ENCODE peak calls at places on chromosome 9, in nine cellular contexts. S is heart left ventricle, K is body of pancreas, D is thyroid gland, G is stomach, Y is erythroblast, P is A549, F is GM12891, B is tibial nerve. E is an unnamed sample.

GRCh38 chr9:116243708-116244107 is 90.1 kb downstream of the PAPPA start:
- DNase-seq in F (no peak), Y (no peak), P (no peak), B (no peak), K (no peak), D (no peak), G (no peak), S (no peak), E (no peak)

GRCh38 chr9:22005700-22006605 is 3.2 kb downstream of the CDKN2B start:
- DNase-seq in Y (peak; percentile 39), K (no peak), P (no peak), D (no peak), S (peak; percentile 55), B (no peak), G (no peak), F (no peak), E (no peak)

GRCh38 chr9:132943677-132944293 is 631 bp downstream of the TSC1 start:
- DNase-seq in B (no peak), K (no peak), P (no peak), F (no peak), Y (peak; percentile 54), D (no peak), S (no peak), G (no peak), E (no peak)

GRCh38 chr9:114606597-114607207 is 4.4 kb upstream of the TMEM268 start:
- DNase-seq in K (peak; percentile 54), G (peak; percentile 64), D (peak; percentile 51), F (no peak), P (no peak), S (no peak), Y (peak; percentile 57), B (peak; percentile 23), E (no peak)

GRCh38 chr9:131394464-131395026 is 659 bp downstream of the PRRC2B start:
- DNase-seq in B (peak; percentile 35), S (peak; percentile 77), F (peak; percentile 39), Y (peak; percentile 74), D (peak; percentile 47), K (peak; percentile 48), P (no peak), G (peak; percentile 48), E (no peak)

GRCh38 chr9:135080286-135081263 is 6.9 kb upstream of the OLFM1 start:
- DNase-seq in D (no peak), S (no peak), B (no peak), F (no peak), P (no peak), G (no peak), K (no peak), Y (no peak), E (no peak)

GRCh38 chr9:69905291-69905690 is 84.7 kb downstream of the CFAP95 start:
- DNase-seq in K (no peak), G (no peak), F (no peak), S (no peak), B (no peak), Y (no peak), P (no peak), D (no peak), E (no peak)

GRCh38 chr9:91100878-91101450 is 260.8 kb downstream of the AUH start:
- DNase-seq in B (peak; percentile 65), K (peak; percentile 20), G (no peak), Y (no peak), P (no peak), F (no peak), S (no peak), D (peak; percentile 24), E (no peak)

GRCh38 chr9:70012569-70012968 is 31.1 kb upstream of the MAMDC2 start:
- DNase-seq in K (no peak), P (no peak), D (no peak), F (no peak), Y (no peak), G (no peak), B (no peak), S (no peak), E (no peak)

GRCh38 chr9:20658677-20659473 is 25.2 kb upstream of the FOCAD start:
- DNase-seq in F (no peak), K (no peak), B (no peak), P (peak; percentile 9), Y (no peak), S (no peak), D (no peak), G (no peak), E (no peak)

GRCh38 chr9:72554221-72554641 is 32.8 kb downstream of the TMC1 start:
- DNase-seq in S (no peak), F (no peak), Y (no peak), P (peak; percentile 18), B (peak; percentile 32), K (peak; percentile 35), D (no peak), G (no peak), E (no peak)

GRCh38 chr9:127050152-127050551 is 72.3 kb downstream of the ANGPTL2 start:
- DNase-seq in B (no peak), P (no peak), K (no peak), S (no peak), F (no peak), D (no peak), G (no peak), Y (no peak), E (no peak)

GRCh38 chr9:119283118-119283794 is 86.0 kb downstream of the BRINP1 start:
- DNase-seq in S (no peak), K (no peak), D (peak; percentile 49), G (no peak), F (no peak), B (no peak), P (no peak), Y (no peak), E (no peak)

GRCh38 chr9:123131993-123132392 is 98.5 kb downstream of the GPR21 start:
- DNase-seq in B (no peak), P (no peak), Y (no peak), F (no peak), K (no peak), D (no peak), S (no peak), G (no peak), E (no peak)

GRCh38 chr9:3912817-3913216 is 387.0 kb upstream of the RFX3 start:
- DNase-seq in K (no peak), D (no peak), G (no peak), S (no peak), F (no peak), P (no peak), Y (no peak), B (no peak), E (no peak)

GRCh38 chr9:33750307-33750838 is 45.0 kb upstream of the PRSS3 start:
- DNase-seq in S (no peak), F (no peak), B (no peak), G (peak; percentile 41), P (peak; percentile 53), K (no peak), Y (no peak), D (peak; percentile 35), E (no peak)

GRCh38 chr9:35771943-35772342 is 17.9 kb upstream of the MSMP start:
- DNase-seq in K (peak; percentile 54), D (no peak), F (no peak), S (no peak), B (no peak), G (no peak), P (no peak), Y (no peak), E (no peak)

DNA sequence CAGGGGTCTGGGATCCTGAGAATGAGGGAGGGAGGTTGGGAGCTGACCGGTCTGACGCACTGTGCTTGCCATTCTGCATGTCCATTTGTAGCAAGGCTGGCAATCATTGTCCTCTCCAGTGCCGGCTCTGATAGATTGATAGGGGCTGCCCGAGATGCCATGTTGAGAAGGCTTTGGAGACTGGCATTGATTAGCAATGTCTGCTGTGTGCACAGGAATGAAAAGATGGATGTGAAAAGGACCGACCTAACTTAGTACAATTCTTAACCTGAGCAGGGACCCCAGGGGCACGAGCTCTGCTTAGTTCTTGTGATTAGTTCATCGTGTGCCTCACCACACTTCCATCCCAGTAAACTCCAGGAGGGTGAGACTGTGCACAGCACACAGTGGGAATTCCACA is 17.0 kb downstream of the NEK6 start:
- DNase-seq in K (no peak), B (no peak), P (no peak), D (no peak), S (no peak), Y (no peak), G (no peak), F (no peak), E (no peak)
- TF ChIP-seq POLR2A in K (no peak), B (no peak), P (no peak), D (no peak), S (no peak), Y (no peak), G (no peak), F (no peak), E (no peak)

GRCh38 chr9:85741875-85742629 is at the start of gene AGTPBP1:
- DNase-seq in F (peak; percentile 79), D (peak; percentile 97), S (peak; percentile 99), B (peak; percentile 89), Y (peak; percentile 98), P (peak; percentile 64), G (peak; percentile 98), K (peak; percentile 97), E (peak; percentile 97)
- TF ChIP-seq POLR2A in F (no peak), D (no peak), S (peak; percentile 77), B (peak; percentile 72), Y (no peak), P (peak; percentile 24), G (no peak), K (peak; percentile 55), E (no peak)

GRCh38 chr9:36781532-36781931 is 208.8 kb downstream of the MELK start:
- DNase-seq in P (no peak), F (no peak), S (no peak), D (no peak), G (peak; percentile 28), K (no peak), Y (no peak), B (no peak), E (no peak)

GRCh38 chr9:36779582-36779981 is 206.9 kb downstream of the MELK start:
- DNase-seq in Y (no peak), F (no peak), K (no peak), G (no peak), S (no peak), D (no peak), P (no peak), B (no peak), E (no peak)

GRCh38 chr9:36780186-36780585 is 207.5 kb downstream of the MELK start:
- DNase-seq in S (no peak), K (no peak), F (no peak), G (no peak), Y (no peak), P (no peak), D (no peak), B (no peak), E (no peak)
- TF ChIP-seq POLR2A in S (no peak), K (no peak), F (no peak), G (no peak), Y (no peak), P (no peak), D (no peak), B (no peak), E (no peak)

DNA sequence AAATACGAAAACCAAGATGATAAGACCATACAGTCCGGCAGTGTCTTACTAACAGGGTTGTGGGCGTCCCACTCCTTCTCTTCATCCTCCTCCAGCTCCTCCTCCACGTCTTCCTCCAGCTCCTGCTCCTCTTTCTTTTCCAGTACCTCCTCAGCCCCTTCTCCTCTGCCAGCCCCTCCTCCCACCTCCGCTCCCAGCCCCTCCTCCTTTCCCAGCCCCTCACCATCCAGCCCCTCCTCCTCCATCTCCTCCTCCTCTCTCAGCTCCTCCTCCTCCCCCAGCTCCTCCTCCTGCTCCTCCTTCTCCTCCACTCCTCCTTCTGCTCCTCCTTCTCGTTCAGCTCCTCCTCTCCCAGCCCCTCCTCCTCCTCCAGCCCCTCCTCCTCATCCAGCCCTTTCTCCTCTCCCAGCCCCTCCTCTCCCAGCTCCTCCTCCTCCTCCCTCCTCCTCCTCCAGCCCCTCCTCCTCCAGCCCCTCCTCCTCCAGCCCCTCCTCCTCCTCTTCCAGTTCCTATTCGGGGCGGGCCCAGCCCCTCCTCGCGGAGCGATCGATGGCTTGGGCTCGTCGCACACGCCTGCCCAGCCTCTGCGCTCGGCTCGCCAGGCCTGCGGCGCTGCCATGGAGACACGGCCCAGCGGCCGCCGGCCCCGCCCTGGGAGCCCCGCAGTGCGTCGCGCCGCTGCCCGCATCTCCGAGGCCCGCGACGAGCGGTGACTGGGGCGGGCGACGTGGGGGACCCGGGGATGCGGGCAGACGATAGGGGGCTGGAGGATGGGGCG is at the start of gene BRD3OS:
- DNase-seq in P (peak; percentile 93), G (peak; percentile 96), Y (peak; percentile 90), K (peak; percentile 98), S (peak; percentile 97), D (peak; percentile 97), B (peak; percentile 95), F (peak; percentile 92), E (peak; percentile 100)
- TF ChIP-seq POLR2A in P (no peak), G (no peak), Y (no peak), K (no peak), S (peak; percentile 42), D (no peak), B (no peak), F (no peak), E (no peak)